ENCODE peak calls at places on chromosomes 11 and 22, in seven cellular contexts. R, T, H, V, Q, W and Y are unnamed samples.

GRCh38 chr22:31400023-31400397 is 606 bp downstream of the DRG1 start:
- DNase-seq in R (no peak), T (no peak), H (no peak), V (no peak), Q (no peak), W (no peak), Y (no peak)

GRCh38 chr11:11816511-11817319 is 25.1 kb upstream of the USP47 start:
- DNase-seq in R (no peak), T (no peak), H (no peak), V (no peak), Q (no peak), W (no peak), Y (no peak)

GRCh38 chr22:24482586-24482985 is 12.5 kb upstream of the UPB1 start:
- DNase-seq in R (peak; percentile 54), T (no peak), H (no peak), V (no peak), Q (no peak), W (no peak), Y (no peak)

GRCh38 chr11:123622576-123622975 is 31.8 kb downstream of the SCN3B start:
- DNase-seq in R (no peak), T (no peak), H (no peak), V (no peak), Q (no peak), W (no peak), Y (no peak)

GRCh38 chr11:102244681-102245409 is 72.4 kb upstream of the BIRC3 start:
- DNase-seq in R (peak; percentile 68), T (no peak), H (peak; percentile 89), V (no peak), Q (no peak), W (no peak), Y (no peak)

GRCh38 chr11:118437736-118438125 is 1.4 kb downstream of the KMT2A start:
- DNase-seq in R (no peak), T (peak; percentile 31), H (no peak), V (peak; percentile 26), Q (no peak), W (no peak), Y (peak; percentile 74)

GRCh38 chr22:24101966-24102365 is 79.3 kb upstream of the SUSD2 start:
- DNase-seq in R (no peak), T (no peak), H (no peak), V (no peak), Q (no peak), W (no peak), Y (peak; percentile 68)

GRCh38 chr11:45450189-45450588 is 164.0 kb upstream of the SYT13 start:
- DNase-seq in R (no peak), T (no peak), H (no peak), V (no peak), Q (no peak), W (no peak), Y (no peak)

GRCh38 chr11:42237701-42238235 is 778.3 kb upstream of the LRRC4C start:
- DNase-seq in R (no peak), T (no peak), H (no peak), V (no peak), Q (no peak), W (no peak), Y (no peak)

GRCh38 chr11:86396403-86396802 is 21.7 kb downstream of the CCDC81 start:
- DNase-seq in R (peak; percentile 54), T (no peak), H (peak; percentile 27), V (no peak), Q (no peak), W (no peak), Y (no peak)